ENCODE peak calls at places on chromosomes 1 and 21, in six cellular contexts. One of them, this sample, is unnamed.

GRCh38 chr1:206930210-206930798 is 8.6 kb upstream of the FCMR start:
- DNase-seq in activated T-cell treated with anti-CD3 and anti-CD28 coated beads for 4 hours: no peak
- DNase-seq in neural crest cell: no peak
- DNase-seq in AG04449: no peak
- DNase-seq in RKO: no peak
- DNase-seq in natural killer cell treated with Interleukin-12 subunit alpha and Interleukin-12 subunit beta and Interleukin-15 and Interleukin-18, amount 100 ng/mL, for 72 hours: peak; percentile 65
- DNase-seq in this sample: no peak

GRCh38 chr21:42148097-42148496 is 70.8 kb upstream of the ABCG1 start:
- DNase-seq in activated T-cell treated with anti-CD3 and anti-CD28 coated beads for 4 hours: no peak
- DNase-seq in RKO: no peak
- DNase-seq in AG04449: no peak
- DNase-seq in neural crest cell: no peak
- DNase-seq in natural killer cell treated with Interleukin-12 subunit alpha and Interleukin-12 subunit beta and Interleukin-15 and Interleukin-18, amount 100 ng/mL, for 72 hours: no peak
- DNase-seq in this sample: no peak

GRCh38 chr1:109788695-109789521 is 25.2 kb upstream of the EPS8L3 start:
- DNase-seq in activated T-cell treated with anti-CD3 and anti-CD28 coated beads for 4 hours: no peak
- DNase-seq in RKO: no peak
- DNase-seq in neural crest cell: no peak
- DNase-seq in AG04449: no peak
- DNase-seq in natural killer cell treated with Interleukin-12 subunit alpha and Interleukin-12 subunit beta and Interleukin-15 and Interleukin-18, amount 100 ng/mL, for 72 hours: no peak
- DNase-seq in this sample: no peak

GRCh38 chr1:30609336-30610280 is 113.8 kb downstream of the MATN1 start:
- DNase-seq in natural killer cell treated with Interleukin-12 subunit alpha and Interleukin-12 subunit beta and Interleukin-15 and Interleukin-18, amount 100 ng/mL, for 72 hours: no peak
- DNase-seq in neural crest cell: no peak
- DNase-seq in activated T-cell treated with anti-CD3 and anti-CD28 coated beads for 4 hours: no peak
- DNase-seq in AG04449: no peak
- DNase-seq in RKO: no peak
- DNase-seq in this sample: no peak

GRCh38 chr1:239676522-239677273 is 290.3 kb downstream of the CHRM3 start:
- DNase-seq in AG04449: no peak
- DNase-seq in activated T-cell treated with anti-CD3 and anti-CD28 coated beads for 4 hours: no peak
- DNase-seq in natural killer cell treated with Interleukin-12 subunit alpha and Interleukin-12 subunit beta and Interleukin-15 and Interleukin-18, amount 100 ng/mL, for 72 hours: no peak
- DNase-seq in neural crest cell: no peak
- DNase-seq in RKO: no peak
- DNase-seq in this sample: no peak

GRCh38 chr1:203046984-203047630 is 20.8 kb downstream of the PPFIA4 start:
- DNase-seq in activated T-cell treated with anti-CD3 and anti-CD28 coated beads for 4 hours: no peak
- DNase-seq in AG04449: peak; percentile 21
- DNase-seq in natural killer cell treated with Interleukin-12 subunit alpha and Interleukin-12 subunit beta and Interleukin-15 and Interleukin-18, amount 100 ng/mL, for 72 hours: no peak
- DNase-seq in RKO: peak; percentile 87
- DNase-seq in neural crest cell: no peak
- DNase-seq in this sample: peak; percentile 79

GRCh38 chr1:37034301-37035013 is at the start of gene GRIK3:
- DNase-seq in neural crest cell: no peak
- DNase-seq in RKO: no peak
- DNase-seq in AG04449: no peak
- DNase-seq in activated T-cell treated with anti-CD3 and anti-CD28 coated beads for 4 hours: no peak
- DNase-seq in natural killer cell treated with Interleukin-12 subunit alpha and Interleukin-12 subunit beta and Interleukin-15 and Interleukin-18, amount 100 ng/mL, for 72 hours: no peak
- DNase-seq in this sample: no peak

GRCh38 chr1:10917513-10918454 is 94.7 kb upstream of the TARDBP start:
- DNase-seq in natural killer cell treated with Interleukin-12 subunit alpha and Interleukin-12 subunit beta and Interleukin-15 and Interleukin-18, amount 100 ng/mL, for 72 hours: no peak
- DNase-seq in AG04449: no peak
- DNase-seq in activated T-cell treated with anti-CD3 and anti-CD28 coated beads for 4 hours: no peak
- DNase-seq in RKO: no peak
- DNase-seq in neural crest cell: no peak
- DNase-seq in this sample: no peak

GRCh38 chr1:204190212-204191211 is 5.8 kb downstream of the KISS1 start:
- DNase-seq in RKO: no peak
- DNase-seq in activated T-cell treated with anti-CD3 and anti-CD28 coated beads for 4 hours: no peak
- DNase-seq in neural crest cell: no peak
- DNase-seq in natural killer cell treated with Interleukin-12 subunit alpha and Interleukin-12 subunit beta and Interleukin-15 and Interleukin-18, amount 100 ng/mL, for 72 hours: no peak
- DNase-seq in AG04449: no peak
- DNase-seq in this sample: no peak

GRCh38 chr1:2054560-2054959 is 4.3 kb downstream of the PRKCZ start:
- DNase-seq in AG04449: no peak
- DNase-seq in activated T-cell treated with anti-CD3 and anti-CD28 coated beads for 4 hours: no peak
- DNase-seq in RKO: no peak
- DNase-seq in natural killer cell treated with Interleukin-12 subunit alpha and Interleukin-12 subunit beta and Interleukin-15 and Interleukin-18, amount 100 ng/mL, for 72 hours: no peak
- DNase-seq in neural crest cell: no peak
- DNase-seq in this sample: no peak

This sample was measured in H54.